ENCODE peak calls at places on chromosomes 2 and 18, in nine cellular contexts. One of them, this sample, is unnamed.

GRCh38 chr2:237440819-237441281 is 26.9 kb upstream of the COL6A3 start:
- DNase-seq in sigmoid colon: no peak
- DNase-seq in heart right ventricle: no peak
- DNase-seq in heart left ventricle: no peak
- DNase-seq in right atrium auricular region: no peak
- DNase-seq in mesendoderm: no peak
- DNase-seq in psoas muscle: no peak
- DNase-seq in prostate gland: no peak
- DNase-seq in CD8-positive, alpha-beta memory T cell: no peak
- DNase-seq in this sample: no peak

GRCh38 chr18:60601249-60601648 is 228.7 kb upstream of the MC4R start:
- DNase-seq in sigmoid colon: no peak
- DNase-seq in heart right ventricle: no peak
- DNase-seq in heart left ventricle: no peak
- DNase-seq in right atrium auricular region: no peak
- DNase-seq in mesendoderm: no peak
- DNase-seq in psoas muscle: no peak
- DNase-seq in prostate gland: no peak
- DNase-seq in CD8-positive, alpha-beta memory T cell: no peak
- DNase-seq in this sample: no peak

GRCh38 chr2:230000118-230000841 is 68.4 kb downstream of the SLC16A14 start:
- DNase-seq in sigmoid colon: no peak
- DNase-seq in heart right ventricle: no peak
- DNase-seq in heart left ventricle: no peak
- DNase-seq in right atrium auricular region: no peak
- DNase-seq in mesendoderm: no peak
- DNase-seq in psoas muscle: no peak
- DNase-seq in prostate gland: no peak
- DNase-seq in CD8-positive, alpha-beta memory T cell: no peak
- DNase-seq in this sample: no peak

GRCh38 chr2:97677480-97677879 is 8.0 kb downstream of the C2orf92 start:
- DNase-seq in sigmoid colon: no peak
- DNase-seq in heart right ventricle: no peak
- DNase-seq in heart left ventricle: no peak
- DNase-seq in right atrium auricular region: no peak
- DNase-seq in mesendoderm: no peak
- DNase-seq in psoas muscle: no peak
- DNase-seq in prostate gland: no peak
- DNase-seq in CD8-positive, alpha-beta memory T cell: no peak
- DNase-seq in this sample: no peak

GRCh38 chr2:223026357-223027110 is 25.5 kb upstream of the KCNE4 start:
- DNase-seq in sigmoid colon: no peak
- DNase-seq in heart right ventricle: no peak
- DNase-seq in heart left ventricle: no peak
- DNase-seq in right atrium auricular region: no peak
- DNase-seq in mesendoderm: no peak
- DNase-seq in psoas muscle: no peak
- DNase-seq in prostate gland: no peak
- DNase-seq in CD8-positive, alpha-beta memory T cell: no peak
- DNase-seq in this sample: no peak

GRCh38 chr2:197805598-197806316 is 1.4 kb downstream of the PLCL1 start:
- DNase-seq in sigmoid colon: no peak
- DNase-seq in heart right ventricle: no peak
- DNase-seq in heart left ventricle: no peak
- DNase-seq in right atrium auricular region: no peak
- DNase-seq in mesendoderm: no peak
- DNase-seq in psoas muscle: no peak
- DNase-seq in prostate gland: no peak
- DNase-seq in CD8-positive, alpha-beta memory T cell: no peak
- DNase-seq in this sample: no peak

GRCh38 chr2:237207641-237208040 is 122.0 kb downstream of the COPS8 start:
- DNase-seq in sigmoid colon: peak; percentile 90
- DNase-seq in heart right ventricle: peak; percentile 85
- DNase-seq in heart left ventricle: peak; percentile 90
- DNase-seq in right atrium auricular region: peak; percentile 97
- DNase-seq in mesendoderm: no peak
- DNase-seq in psoas muscle: peak; percentile 85
- DNase-seq in prostate gland: peak; percentile 82
- DNase-seq in CD8-positive, alpha-beta memory T cell: no peak
- DNase-seq in this sample: peak; percentile 79

GRCh38 chr18:25234740-25235345 is 117.1 kb downstream of the ZNF521 start:
- DNase-seq in sigmoid colon: no peak
- DNase-seq in heart right ventricle: no peak
- DNase-seq in heart left ventricle: no peak
- DNase-seq in right atrium auricular region: no peak
- DNase-seq in mesendoderm: no peak
- DNase-seq in psoas muscle: no peak
- DNase-seq in prostate gland: no peak
- DNase-seq in CD8-positive, alpha-beta memory T cell: no peak
- DNase-seq in this sample: no peak

GRCh38 chr2:110173523-110173922 is 31.3 kb downstream of the NPHP1 start:
- DNase-seq in sigmoid colon: no peak
- DNase-seq in heart right ventricle: no peak
- DNase-seq in heart left ventricle: no peak
- DNase-seq in right atrium auricular region: no peak
- DNase-seq in mesendoderm: no peak
- DNase-seq in psoas muscle: no peak
- DNase-seq in prostate gland: no peak
- DNase-seq in CD8-positive, alpha-beta memory T cell: no peak
- DNase-seq in this sample: no peak

GRCh38 chr2:64448069-64448468 is 5.9 kb upstream of the LGALSL start:
- DNase-seq in sigmoid colon: no peak
- DNase-seq in heart right ventricle: no peak
- DNase-seq in heart left ventricle: no peak
- DNase-seq in right atrium auricular region: no peak
- DNase-seq in mesendoderm: no peak
- DNase-seq in psoas muscle: no peak
- DNase-seq in prostate gland: no peak
- DNase-seq in CD8-positive, alpha-beta memory T cell: no peak
- DNase-seq in this sample: no peak

GRCh38 chr18:3329471-3329870 is 67.5 kb downstream of the MYL12B start:
- DNase-seq in sigmoid colon: no peak
- DNase-seq in heart right ventricle: no peak
- DNase-seq in heart left ventricle: no peak
- DNase-seq in right atrium auricular region: no peak
- DNase-seq in mesendoderm: peak; percentile 95
- DNase-seq in psoas muscle: no peak
- DNase-seq in prostate gland: no peak
- DNase-seq in CD8-positive, alpha-beta memory T cell: no peak
- DNase-seq in this sample: no peak

GRCh38 chr18:10455726-10456453 is 1.5 kb downstream of the APCDD1 start:
- DNase-seq in sigmoid colon: no peak
- DNase-seq in heart right ventricle: no peak
- DNase-seq in heart left ventricle: no peak
- DNase-seq in right atrium auricular region: no peak
- DNase-seq in mesendoderm: peak; percentile 46
- DNase-seq in psoas muscle: no peak
- DNase-seq in prostate gland: no peak
- DNase-seq in CD8-positive, alpha-beta memory T cell: no peak
- DNase-seq in this sample: no peak

GRCh38 chr18:47150029-47150823 is at the start of gene HDHD2:
- DNase-seq in sigmoid colon: peak; percentile 90
- DNase-seq in heart right ventricle: peak; percentile 85
- DNase-seq in heart left ventricle: peak; percentile 90
- DNase-seq in right atrium auricular region: peak; percentile 80
- DNase-seq in mesendoderm: peak; percentile 86
- DNase-seq in psoas muscle: peak; percentile 87
- DNase-seq in prostate gland: peak; percentile 65
- DNase-seq in CD8-positive, alpha-beta memory T cell: peak; percentile 76
- DNase-seq in this sample: peak; percentile 88

GRCh38 chr2:23092831-23093230 is 292.1 kb upstream of the KLHL29 start:
- DNase-seq in sigmoid colon: no peak
- DNase-seq in heart right ventricle: no peak
- DNase-seq in heart left ventricle: no peak
- DNase-seq in right atrium auricular region: no peak
- DNase-seq in mesendoderm: peak; percentile 55
- DNase-seq in psoas muscle: no peak
- DNase-seq in prostate gland: no peak
- DNase-seq in CD8-positive, alpha-beta memory T cell: no peak
- DNase-seq in this sample: no peak

GRCh38 chr2:29452036-29452435 is 336.8 kb downstream of the CLIP4 start:
- DNase-seq in sigmoid colon: no peak
- DNase-seq in heart right ventricle: no peak
- DNase-seq in heart left ventricle: no peak
- DNase-seq in right atrium auricular region: no peak
- DNase-seq in mesendoderm: no peak
- DNase-seq in psoas muscle: no peak
- DNase-seq in prostate gland: no peak
- DNase-seq in CD8-positive, alpha-beta memory T cell: no peak
- DNase-seq in this sample: no peak

GRCh38 chr2:174025271-174026121 is 60.3 kb upstream of the SP3 start:
- DNase-seq in sigmoid colon: peak; percentile 96
- DNase-seq in heart right ventricle: peak; percentile 77
- DNase-seq in heart left ventricle: peak; percentile 84
- DNase-seq in right atrium auricular region: peak; percentile 95
- DNase-seq in mesendoderm: peak; percentile 34
- DNase-seq in psoas muscle: peak; percentile 80
- DNase-seq in prostate gland: peak; percentile 32
- DNase-seq in CD8-positive, alpha-beta memory T cell: no peak
- DNase-seq in this sample: peak; percentile 63

GRCh38 chr2:55961318-55961911 is 37.8 kb upstream of the EFEMP1 start:
- DNase-seq in sigmoid colon: no peak
- DNase-seq in heart right ventricle: peak; percentile 20
- DNase-seq in heart left ventricle: no peak
- DNase-seq in right atrium auricular region: no peak
- DNase-seq in mesendoderm: peak; percentile 44
- DNase-seq in psoas muscle: no peak
- DNase-seq in prostate gland: peak; percentile 43
- DNase-seq in CD8-positive, alpha-beta memory T cell: no peak
- DNase-seq in this sample: no peak

GRCh38 chr18:28905509-28905908 is 728.6 kb upstream of the CDH2 start:
- DNase-seq in sigmoid colon: no peak
- DNase-seq in heart right ventricle: no peak
- DNase-seq in heart left ventricle: no peak
- DNase-seq in right atrium auricular region: no peak
- DNase-seq in mesendoderm: peak; percentile 60
- DNase-seq in psoas muscle: no peak
- DNase-seq in prostate gland: no peak
- DNase-seq in CD8-positive, alpha-beta memory T cell: no peak
- DNase-seq in this sample: no peak

GRCh38 chr2:88880441-88880953 is 189.0 kb downstream of the RPIA start:
- DNase-seq in sigmoid colon: no peak
- DNase-seq in heart right ventricle: peak; percentile 45
- DNase-seq in heart left ventricle: no peak
- DNase-seq in right atrium auricular region: peak; percentile 63
- DNase-seq in mesendoderm: peak; percentile 63
- DNase-seq in psoas muscle: no peak
- DNase-seq in prostate gland: peak; percentile 16
- DNase-seq in CD8-positive, alpha-beta memory T cell: no peak
- DNase-seq in this sample: no peak

GRCh38 chr2:98379311-98380202 is 33.3 kb downstream of the CNGA3 start:
- DNase-seq in sigmoid colon: no peak
- DNase-seq in heart right ventricle: no peak
- DNase-seq in heart left ventricle: no peak
- DNase-seq in right atrium auricular region: no peak
- DNase-seq in mesendoderm: no peak
- DNase-seq in psoas muscle: no peak
- DNase-seq in prostate gland: no peak
- DNase-seq in CD8-positive, alpha-beta memory T cell: no peak
- DNase-seq in this sample: no peak

GRCh38 chr2:190882831-190883582 is 2.4 kb downstream of the GLS start:
- DNase-seq in sigmoid colon: no peak
- DNase-seq in heart right ventricle: no peak
- DNase-seq in heart left ventricle: no peak
- DNase-seq in right atrium auricular region: no peak
- DNase-seq in mesendoderm: peak; percentile 40
- DNase-seq in psoas muscle: no peak
- DNase-seq in prostate gland: no peak
- DNase-seq in CD8-positive, alpha-beta memory T cell: no peak
- DNase-seq in this sample: no peak
- H3K4me1 ChIP-seq in sigmoid colon: no peaks in the 10 kb centered on the region
- H3K4me1 ChIP-seq in heart right ventricle: peaks cover 61% of the 10 kb centered on the region
- H3K4me1 ChIP-seq in heart left ventricle: peaks cover 49% of the 10 kb centered on the region
- H3K4me1 ChIP-seq in right atrium auricular region: no peaks in the 10 kb centered on the region
- H3K4me1 ChIP-seq in mesendoderm: peaks cover 5% of the 10 kb centered on the region
- H3K4me1 ChIP-seq in psoas muscle: peaks cover 52% of the 10 kb centered on the region
- H3K4me1 ChIP-seq in prostate gland: peaks cover 3% of the 10 kb centered on the region
- H3K4me1 ChIP-seq in CD8-positive, alpha-beta memory T cell: peaks cover 62% of the 10 kb centered on the region
- H3K4me1 ChIP-seq in this sample: peaks cover 28% of the 10 kb centered on the region

DNA sequence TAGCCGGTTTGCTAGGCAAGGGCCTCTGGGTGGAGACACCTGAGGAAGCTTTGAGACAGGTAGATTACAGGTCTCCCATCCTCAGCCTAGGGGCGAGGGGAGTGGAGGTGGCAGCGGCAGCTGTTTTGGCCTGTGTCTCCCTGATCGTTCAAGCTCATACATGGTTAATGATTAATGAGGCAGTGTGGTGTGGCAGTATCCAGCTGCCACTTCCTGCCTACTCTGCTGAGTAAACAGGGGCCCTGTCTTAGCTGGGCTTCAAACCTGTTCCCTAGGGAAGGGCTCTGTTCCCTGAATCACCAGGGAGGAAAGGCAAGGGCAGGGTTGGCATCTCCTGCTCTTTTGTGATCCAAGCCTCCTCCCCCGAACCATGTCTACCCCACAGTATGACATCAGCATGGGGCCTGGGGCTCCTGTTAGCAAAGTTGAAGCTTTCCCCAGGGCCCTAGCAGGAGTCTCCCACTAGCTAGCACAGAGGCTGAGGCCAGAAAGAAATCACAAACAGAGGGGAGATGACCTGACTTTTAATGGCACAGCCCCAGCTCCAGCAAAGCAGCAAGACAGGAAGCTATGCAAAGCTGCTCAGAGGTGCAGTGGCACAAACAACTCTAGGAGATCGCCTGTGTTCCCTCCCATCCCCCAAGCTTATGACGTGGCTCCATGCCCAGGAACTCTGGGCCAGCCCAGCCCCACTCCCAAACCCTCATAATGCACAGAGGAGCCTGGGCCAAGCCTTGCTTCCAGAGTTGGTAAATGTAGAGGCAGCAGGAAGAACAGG is 3.7 kb upstream of the TUBA4B start:
- DNase-seq in sigmoid colon: peak; percentile 91
- DNase-seq in heart right ventricle: peak; percentile 76
- DNase-seq in heart left ventricle: peak; percentile 82
- DNase-seq in right atrium auricular region: peak; percentile 69
- DNase-seq in mesendoderm: peak; percentile 61
- DNase-seq in psoas muscle: peak; percentile 53
- DNase-seq in prostate gland: peak; percentile 95
- DNase-seq in CD8-positive, alpha-beta memory T cell: peak; percentile 66
- DNase-seq in this sample: peak; percentile 94
- H3K4me1 ChIP-seq in sigmoid colon: no peaks in the 10 kb centered on the region
- H3K4me1 ChIP-seq in heart right ventricle: peaks cover 87% of the 10 kb centered on the region
- H3K4me1 ChIP-seq in heart left ventricle: peaks cover 66% of the 10 kb centered on the region
- H3K4me1 ChIP-seq in right atrium auricular region: no peaks in the 10 kb centered on the region
- H3K4me1 ChIP-seq in mesendoderm: peaks cover 7% of the 10 kb centered on the region
- H3K4me1 ChIP-seq in psoas muscle: peaks cover 59% of the 10 kb centered on the region
- H3K4me1 ChIP-seq in prostate gland: peaks cover 29% of the 10 kb centered on the region
- H3K4me1 ChIP-seq in CD8-positive, alpha-beta memory T cell: peaks cover 74% of the 10 kb centered on the region
- H3K4me1 ChIP-seq in this sample: peaks cover 64% of the 10 kb centered on the region

GRCh38 chr2:9536504-9536903 is 19.1 kb downstream of the ADAM17 start:
- DNase-seq in sigmoid colon: no peak
- DNase-seq in heart right ventricle: no peak
- DNase-seq in heart left ventricle: no peak
- DNase-seq in right atrium auricular region: no peak
- DNase-seq in mesendoderm: no peak
- DNase-seq in psoas muscle: no peak
- DNase-seq in prostate gland: no peak
- DNase-seq in CD8-positive, alpha-beta memory T cell: no peak
- DNase-seq in this sample: no peak
- H3K4me1 ChIP-seq in sigmoid colon: no peaks in the 10 kb centered on the region
- H3K4me1 ChIP-seq in heart right ventricle: peaks cover 32% of the 10 kb centered on the region
- H3K4me1 ChIP-seq in heart left ventricle: peaks cover 5% of the 10 kb centered on the region
- H3K4me1 ChIP-seq in right atrium auricular region: no peaks in the 10 kb centered on the region
- H3K4me1 ChIP-seq in mesendoderm: no peaks in the 10 kb centered on the region
- H3K4me1 ChIP-seq in psoas muscle: no peaks in the 10 kb centered on the region
- H3K4me1 ChIP-seq in prostate gland: no peaks in the 10 kb centered on the region
- H3K4me1 ChIP-seq in CD8-positive, alpha-beta memory T cell: no peaks in the 10 kb centered on the region
- H3K4me1 ChIP-seq in this sample: peaks cover 9% of the 10 kb centered on the region

GRCh38 chr2:126227250-126227649 is 428.7 kb upstream of the GYPC start:
- DNase-seq in sigmoid colon: no peak
- DNase-seq in heart right ventricle: no peak
- DNase-seq in heart left ventricle: no peak
- DNase-seq in right atrium auricular region: no peak
- DNase-seq in mesendoderm: peak; percentile 44
- DNase-seq in psoas muscle: no peak
- DNase-seq in prostate gland: no peak
- DNase-seq in CD8-positive, alpha-beta memory T cell: no peak
- DNase-seq in this sample: no peak
- H3K4me1 ChIP-seq in sigmoid colon: no peaks in the 10 kb centered on the region
- H3K4me1 ChIP-seq in heart right ventricle: no peaks in the 10 kb centered on the region
- H3K4me1 ChIP-seq in heart left ventricle: no peaks in the 10 kb centered on the region
- H3K4me1 ChIP-seq in right atrium auricular region: no peaks in the 10 kb centered on the region
- H3K4me1 ChIP-seq in mesendoderm: no peaks in the 10 kb centered on the region
- H3K4me1 ChIP-seq in psoas muscle: no peaks in the 10 kb centered on the region
- H3K4me1 ChIP-seq in prostate gland: no peaks in the 10 kb centered on the region
- H3K4me1 ChIP-seq in CD8-positive, alpha-beta memory T cell: no peaks in the 10 kb centered on the region
- H3K4me1 ChIP-seq in this sample: no peaks in the 10 kb centered on the region